ENCODE peak calls at places on chromosomes 3 and 15, in five cellular contexts. C is sciatic nerve; Z is adipocyte; K is central memory CD4-positive, alpha-beta T cell; L is A549. D is an unnamed sample.
A peak's percentile ranks its signal among the peaks of the same experiment; 100 is the strongest.

GRCh38 chr3:171374260-171374659 is 85.9 kb downstream of the TNIK start:
- DNase-seq in C (no peak), Z (no peak), K (no peak), L (no peak), D (no peak)

GRCh38 chr3:30886888-30887287 is 7.6 kb downstream of the GADL1 start:
- DNase-seq in C (no peak), Z (no peak), K (no peak), L (no peak), D (no peak)

GRCh38 chr15:71328453-71328852 is 213.2 kb downstream of the THSD4 start:
- DNase-seq in C (no peak), Z (no peak), K (no peak), L (no peak), D (no peak)

GRCh38 chr15:74324714-74325113 is 42.7 kb downstream of the CYP11A1 start:
- DNase-seq in C (no peak), Z (no peak), K (no peak), L (no peak), D (no peak)

GRCh38 chr3:114144909-114145688 is 33.8 kb downstream of the DRD3 start:
- DNase-seq in C (no peak), Z (peak; percentile 89), K (no peak), L (no peak), D (no peak)

GRCh38 chr3:65083240-65083639 is 395.4 kb upstream of the ADAMTS9 start:
- DNase-seq in C (no peak), Z (no peak), K (no peak), L (no peak), D (no peak)

GRCh38 chr15:99361541-99362185 is 110.4 kb downstream of the LRRC28 start:
- DNase-seq in C (no peak), Z (peak; percentile 31), K (no peak), L (no peak), D (no peak)

GRCh38 chr3:125375950-125376679 is 990 bp upstream of the ZNF148 start:
- DNase-seq in C (no peak), Z (peak; percentile 18), K (no peak), L (peak; percentile 21), D (no peak)

GRCh38 chr3:27342279-27342678 is 26.9 kb downstream of the NEK10 start:
- DNase-seq in C (no peak), Z (no peak), K (no peak), L (no peak), D (no peak)

GRCh38 chr3:171192176-171192854 is 165.8 kb upstream of the SLC2A2 start:
- DNase-seq in C (no peak), Z (peak; percentile 68), K (no peak), L (peak; percentile 1), D (peak; percentile 70)

GRCh38 chr3:194953291-194953690 is 267.6 kb downstream of the FAM43A start:
- DNase-seq in C (peak; percentile 50), Z (no peak), K (no peak), L (no peak), D (no peak)

GRCh38 chr15:80121546-80121945 is 31.3 kb upstream of the FAH start:
- DNase-seq in C (no peak), Z (no peak), K (no peak), L (no peak), D (no peak)

GRCh38 chr3:94360982-94361381 is 298.1 kb downstream of the NSUN3 start:
- DNase-seq in C (peak; percentile 62), Z (no peak), K (no peak), L (no peak), D (no peak)

GRCh38 chr15:96294766-96295165 is 35.7 kb upstream of the NR2F2 start:
- DNase-seq in C (no peak), Z (no peak), K (no peak), L (no peak), D (no peak)

GRCh38 chr3:47035645-47036044 is 56.2 kb downstream of the NBEAL2 start:
- DNase-seq in C (no peak), Z (peak; percentile 88), K (no peak), L (no peak), D (no peak)

GRCh38 chr3:31341130-31341529 is 191.6 kb upstream of the STT3B start:
- DNase-seq in C (no peak), Z (no peak), K (no peak), L (no peak), D (no peak)

GRCh38 chr3:129016725-129017530 is 15.8 kb downstream of the EFCC1 start:
- DNase-seq in C (no peak), Z (no peak), K (peak; percentile 68), L (no peak), D (no peak)

GRCh38 chr3:188747487-188747886 is 424.3 kb upstream of the TPRG1 start:
- DNase-seq in C (no peak), Z (peak; percentile 13), K (no peak), L (no peak), D (no peak)

GRCh38 chr3:82281205-82281604 is 519.8 kb upstream of the GBE1 start:
- DNase-seq in C (no peak), Z (peak; percentile 12), K (no peak), L (no peak), D (no peak)

GRCh38 chr15:94298359-94298758 is 67.0 kb downstream of the MCTP2 start:
- DNase-seq in C (no peak), Z (no peak), K (no peak), L (no peak), D (no peak)

GRCh38 chr3:170323371-170323770 is 34.1 kb upstream of the SKIL start:
- DNase-seq in C (no peak), Z (no peak), K (no peak), L (no peak), D (no peak)

GRCh38 chr3:58013973-58014649 is 5.9 kb downstream of the FLNB start:
- DNase-seq in C (peak; percentile 79), Z (peak; percentile 98), K (no peak), L (no peak), D (no peak)

GRCh38 chr15:57364282-57365007 is 11.9 kb upstream of the CGNL1 start:
- DNase-seq in C (peak; percentile 66), Z (no peak), K (no peak), L (no peak), D (no peak)

GRCh38 chr15:52422001-52422400 is 106.7 kb downstream of the MYO5A start:
- DNase-seq in C (no peak), Z (no peak), K (no peak), L (no peak), D (no peak)

GRCh38 chr15:94671845-94672524 is 440.6 kb downstream of the MCTP2 start:
- DNase-seq in C (peak; percentile 57), Z (peak; percentile 4), K (no peak), L (no peak), D (no peak)

GRCh38 chr3:173411288-173412064 is 13.9 kb downstream of the NLGN1 start:
- DNase-seq in C (no peak), Z (peak; percentile 75), K (no peak), L (no peak), D (no peak)

GRCh38 chr3:151265866-151266265 is 12.5 kb downstream of the P2RY14 start:
- DNase-seq in C (no peak), Z (no peak), K (no peak), L (no peak), D (no peak)

GRCh38 chr15:57477736-57478522 is 101.6 kb downstream of the CGNL1 start:
- DNase-seq in C (no peak), Z (no peak), K (no peak), L (no peak), D (no peak)

GRCh38 chr3:151356791-151357460 is 27.6 kb upstream of the P2RY13 start:
- DNase-seq in C (no peak), Z (peak; percentile 53), K (no peak), L (no peak), D (no peak)